ENCODE peak calls at places on chromosomes 2 and 18, in four cellular contexts. One of them, this sample, is unnamed.
A peak's percentile ranks its signal among the peaks of the same experiment; 100 is the strongest.

GRCh38 chr2:120624738-120625446 is 110.8 kb upstream of the GLI2 start:
- DNase-seq in brain microvascular endothelial cell: no peak
- DNase-seq in neural crest cell: no peak
- DNase-seq in pancreas: no peak
- DNase-seq in this sample: no peak

GRCh38 chr2:70947556-70948184 is 12.0 kb downstream of the ATP6V1B1 start:
- DNase-seq in brain microvascular endothelial cell: peak; percentile 68
- DNase-seq in neural crest cell: no peak
- DNase-seq in pancreas: no peak
- DNase-seq in this sample: no peak

GRCh38 chr18:68429809-68430208 is 285.1 kb downstream of the TMX3 start:
- DNase-seq in brain microvascular endothelial cell: no peak
- DNase-seq in neural crest cell: no peak
- DNase-seq in pancreas: no peak
- DNase-seq in this sample: no peak

GRCh38 chr2:101473911-101474751 is 781 bp downstream of the RFX8 start:
- DNase-seq in brain microvascular endothelial cell: peak; percentile 36
- DNase-seq in neural crest cell: peak; percentile 44
- DNase-seq in pancreas: peak; percentile 13
- DNase-seq in this sample: peak; percentile 70

GRCh38 chr2:178194600-178195389 is 483 bp downstream of the OSBPL6 start:
- DNase-seq in brain microvascular endothelial cell: peak; percentile 54
- DNase-seq in neural crest cell: peak; percentile 59
- DNase-seq in pancreas: peak; percentile 40
- DNase-seq in this sample: peak; percentile 74

GRCh38 chr2:68134554-68134953 is 23.1 kb upstream of the PNO1 start:
- DNase-seq in brain microvascular endothelial cell: no peak
- DNase-seq in neural crest cell: no peak
- DNase-seq in pancreas: no peak
- DNase-seq in this sample: no peak

GRCh38 chr2:166957686-166958085 is 69.4 kb downstream of the XIRP2 start:
- DNase-seq in brain microvascular endothelial cell: no peak
- DNase-seq in neural crest cell: no peak
- DNase-seq in pancreas: no peak
- DNase-seq in this sample: no peak

GRCh38 chr2:105691942-105692341 is 52.8 kb upstream of the NCK2 start:
- DNase-seq in brain microvascular endothelial cell: no peak
- DNase-seq in neural crest cell: no peak
- DNase-seq in pancreas: no peak
- DNase-seq in this sample: no peak

GRCh38 chr2:110910404-110910803 is 178.0 kb downstream of the ACOXL start:
- DNase-seq in brain microvascular endothelial cell: no peak
- DNase-seq in neural crest cell: no peak
- DNase-seq in pancreas: no peak
- DNase-seq in this sample: no peak

GRCh38 chr2:43000242-43001054 is 208.1 kb upstream of the HAAO start:
- DNase-seq in brain microvascular endothelial cell: no peak
- DNase-seq in neural crest cell: peak; percentile 61
- DNase-seq in pancreas: no peak
- DNase-seq in this sample: no peak

GRCh38 chr2:1492696-1493095 is 79.4 kb downstream of the TPO start:
- DNase-seq in brain microvascular endothelial cell: no peak
- DNase-seq in neural crest cell: no peak
- DNase-seq in pancreas: no peak
- DNase-seq in this sample: no peak

GRCh38 chr2:204625135-204625534 is 79.9 kb downstream of the PARD3B start:
- DNase-seq in brain microvascular endothelial cell: no peak
- DNase-seq in neural crest cell: no peak
- DNase-seq in pancreas: no peak
- DNase-seq in this sample: no peak

GRCh38 chr2:207600211-207600610 is 25.0 kb downstream of the METTL21A start:
- DNase-seq in brain microvascular endothelial cell: no peak
- DNase-seq in neural crest cell: no peak
- DNase-seq in pancreas: no peak
- DNase-seq in this sample: no peak

GRCh38 chr2:236776695-236777251 is 207.1 kb downstream of the ACKR3 start:
- DNase-seq in brain microvascular endothelial cell: peak; percentile 89
- DNase-seq in neural crest cell: no peak
- DNase-seq in pancreas: no peak
- DNase-seq in this sample: no peak

GRCh38 chr2:236291911-236292310 is 27.7 kb upstream of the ASB18 start:
- DNase-seq in brain microvascular endothelial cell: no peak
- DNase-seq in neural crest cell: no peak
- DNase-seq in pancreas: no peak
- DNase-seq in this sample: no peak

GRCh38 chr2:2919574-2920365 is 457.8 kb downstream of the EIPR1 start:
- DNase-seq in brain microvascular endothelial cell: no peak
- DNase-seq in neural crest cell: no peak
- DNase-seq in pancreas: no peak
- DNase-seq in this sample: no peak

GRCh38 chr2:48278590-48278989 is 251.4 kb upstream of the STON1 start:
- DNase-seq in brain microvascular endothelial cell: peak; percentile 9
- DNase-seq in neural crest cell: no peak
- DNase-seq in pancreas: no peak
- DNase-seq in this sample: no peak

GRCh38 chr2:71895320-71896161 is 252.1 kb downstream of the CYP26B1 start:
- DNase-seq in brain microvascular endothelial cell: no peak
- DNase-seq in neural crest cell: no peak
- DNase-seq in pancreas: no peak
- DNase-seq in this sample: no peak

GRCh38 chr2:234292955-234293228 is 204.0 kb downstream of the ARL4C start:
- DNase-seq in brain microvascular endothelial cell: no peak
- DNase-seq in neural crest cell: no peak
- DNase-seq in pancreas: no peak
- DNase-seq in this sample: no peak

GRCh38 chr2:108869542-108869941 is 83.0 kb downstream of the CCDC138 start:
- DNase-seq in brain microvascular endothelial cell: no peak
- DNase-seq in neural crest cell: no peak
- DNase-seq in pancreas: no peak
- DNase-seq in this sample: no peak

GRCh38 chr2:675051-675450 is 2.2 kb downstream of the TMEM18 start:
- DNase-seq in brain microvascular endothelial cell: no peak
- DNase-seq in neural crest cell: no peak
- DNase-seq in pancreas: no peak
- DNase-seq in this sample: no peak

GRCh38 chr18:46224181-46224775 is 120.1 kb downstream of the HAUS1 start:
- DNase-seq in brain microvascular endothelial cell: no peak
- DNase-seq in neural crest cell: no peak
- DNase-seq in pancreas: no peak
- DNase-seq in this sample: no peak

GRCh38 chr2:68901199-68901515 is 30.0 kb upstream of the BMP10 start:
- DNase-seq in brain microvascular endothelial cell: no peak
- DNase-seq in neural crest cell: no peak
- DNase-seq in pancreas: no peak
- DNase-seq in this sample: no peak

GRCh38 chr2:19648583-19648982 is 253.2 kb downstream of the TTC32 start:
- DNase-seq in brain microvascular endothelial cell: peak; percentile 71
- DNase-seq in neural crest cell: no peak
- DNase-seq in pancreas: no peak
- DNase-seq in this sample: no peak

GRCh38 chr2:1715184-1716012 is 28.9 kb downstream of the PXDN start:
- DNase-seq in brain microvascular endothelial cell: no peak
- DNase-seq in neural crest cell: no peak
- DNase-seq in pancreas: no peak
- DNase-seq in this sample: no peak

GRCh38 chr2:172427256-172427989 is at the start of gene ITGA6:
- DNase-seq in brain microvascular endothelial cell: peak; percentile 30
- DNase-seq in neural crest cell: peak; percentile 80
- DNase-seq in pancreas: peak; percentile 90
- DNase-seq in this sample: peak; percentile 84

GRCh38 chr2:172429351-172429968 is 2.1 kb downstream of the ITGA6 start:
- DNase-seq in brain microvascular endothelial cell: no peak
- DNase-seq in neural crest cell: no peak
- DNase-seq in pancreas: no peak
- DNase-seq in this sample: no peak

GRCh38 chr2:172428841-172429173 is 1.4 kb downstream of the ITGA6 start:
- DNase-seq in brain microvascular endothelial cell: no peak
- DNase-seq in neural crest cell: no peak
- DNase-seq in pancreas: no peak
- DNase-seq in this sample: peak; percentile 10

GRCh38 chr2:172426635-172427255 is 641 bp upstream of the ITGA6 start:
- DNase-seq in brain microvascular endothelial cell: no peak
- DNase-seq in neural crest cell: no peak
- DNase-seq in pancreas: no peak
- DNase-seq in this sample: no peak

DNA sequence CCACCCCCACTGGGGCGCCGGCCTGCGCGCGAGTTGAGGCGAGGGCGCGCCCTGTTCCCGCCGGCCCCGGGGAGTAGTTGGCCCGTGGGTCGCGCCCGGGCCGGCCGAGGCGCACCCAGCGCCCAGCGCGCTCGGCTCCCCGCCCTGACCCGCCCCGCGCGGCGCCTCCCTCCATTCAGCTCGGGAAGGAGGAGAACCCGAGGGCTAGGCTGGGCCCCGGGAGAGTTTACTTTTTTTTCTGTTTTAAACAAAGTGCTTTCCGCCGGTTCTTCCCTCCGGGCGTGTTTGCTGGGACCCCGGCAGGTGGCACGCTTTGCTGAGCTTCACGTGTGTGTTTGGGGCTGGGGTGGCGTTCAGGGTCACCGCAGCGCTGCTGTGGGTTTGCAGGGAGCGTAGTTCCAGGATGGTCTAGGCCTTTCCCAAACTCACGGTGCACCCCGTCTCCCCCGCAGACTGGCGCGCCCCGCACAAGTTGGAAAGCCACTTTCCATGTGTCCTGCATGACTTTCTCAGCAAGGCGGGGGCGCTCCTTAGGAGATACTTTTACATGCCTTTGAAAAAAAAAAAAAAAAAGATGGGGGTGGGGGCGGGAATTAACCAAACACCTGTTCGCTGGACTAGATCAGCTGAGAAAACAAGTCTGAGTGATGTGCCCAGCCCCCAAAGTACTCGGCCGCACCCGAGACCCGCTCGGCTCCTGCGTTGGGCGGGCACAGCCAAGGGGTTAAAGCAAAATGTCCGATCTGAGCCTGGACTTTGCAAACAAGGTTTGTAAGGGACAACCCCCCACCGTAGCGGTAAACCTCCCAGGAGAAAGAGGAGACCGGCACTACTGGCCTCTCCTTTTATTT is 829 bp downstream of the ITGA6 start:
- DNase-seq in brain microvascular endothelial cell: no peak
- DNase-seq in neural crest cell: peak; percentile 29
- DNase-seq in pancreas: peak; percentile 68
- DNase-seq in this sample: peak; percentile 52
- TF ChIP-seq CTCF in brain microvascular endothelial cell: peak; percentile 28
- TF ChIP-seq CTCF in neural crest cell: no peak
- TF ChIP-seq CTCF in pancreas: no peak
- TF ChIP-seq CTCF in this sample: no peak

GRCh38 chr2:133878326-133878725 is 310.1 kb upstream of the NCKAP5 start:
- DNase-seq in brain microvascular endothelial cell: no peak
- DNase-seq in neural crest cell: no peak
- DNase-seq in pancreas: no peak
- DNase-seq in this sample: no peak
- TF ChIP-seq CTCF in brain microvascular endothelial cell: no peak
- TF ChIP-seq CTCF in neural crest cell: no peak
- TF ChIP-seq CTCF in pancreas: no peak
- TF ChIP-seq CTCF in this sample: no peak

DNA sequence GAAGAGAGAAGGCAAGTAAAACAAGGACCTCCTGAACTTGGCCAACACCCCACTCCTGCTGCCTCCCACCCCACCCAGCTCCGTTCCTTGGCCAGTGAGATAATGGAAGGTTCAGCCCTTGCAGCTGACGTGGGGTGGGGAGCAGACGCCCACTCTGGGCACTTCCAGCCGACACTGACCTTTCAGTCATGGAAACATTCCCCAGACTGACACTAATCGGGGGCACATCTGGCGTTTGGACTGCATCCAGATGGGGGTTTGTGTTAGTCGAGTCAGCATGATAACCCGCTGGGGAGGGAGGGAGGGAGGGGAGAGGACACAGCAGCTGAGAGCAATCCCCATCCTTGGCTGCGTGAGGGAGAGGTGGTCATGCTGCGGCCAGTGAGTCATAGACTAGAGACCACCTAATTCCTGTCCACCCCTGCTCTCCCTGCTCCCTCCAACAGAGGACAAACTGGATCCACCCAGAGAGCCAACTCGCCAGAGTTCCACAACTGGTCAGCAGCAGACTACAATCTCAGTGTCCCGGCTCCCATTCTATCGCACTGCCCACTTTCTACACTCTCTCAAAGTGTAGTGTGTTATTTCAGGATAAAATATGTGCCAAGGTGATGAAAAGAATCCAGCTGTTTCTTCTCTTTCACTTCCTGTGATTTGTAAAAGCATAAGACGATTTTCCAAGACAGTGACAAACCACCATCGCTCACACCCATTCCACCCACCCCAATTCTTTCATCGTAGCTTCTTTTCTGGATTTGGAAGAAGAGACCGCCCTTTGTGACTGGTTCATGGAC is 115.4 kb upstream of the PKDCC start:
- DNase-seq in brain microvascular endothelial cell: peak; percentile 92
- DNase-seq in neural crest cell: no peak
- DNase-seq in pancreas: peak; percentile 18
- DNase-seq in this sample: no peak
- TF ChIP-seq CTCF in brain microvascular endothelial cell: peak; percentile 51
- TF ChIP-seq CTCF in neural crest cell: no peak
- TF ChIP-seq CTCF in pancreas: no peak
- TF ChIP-seq CTCF in this sample: no peak

DNA sequence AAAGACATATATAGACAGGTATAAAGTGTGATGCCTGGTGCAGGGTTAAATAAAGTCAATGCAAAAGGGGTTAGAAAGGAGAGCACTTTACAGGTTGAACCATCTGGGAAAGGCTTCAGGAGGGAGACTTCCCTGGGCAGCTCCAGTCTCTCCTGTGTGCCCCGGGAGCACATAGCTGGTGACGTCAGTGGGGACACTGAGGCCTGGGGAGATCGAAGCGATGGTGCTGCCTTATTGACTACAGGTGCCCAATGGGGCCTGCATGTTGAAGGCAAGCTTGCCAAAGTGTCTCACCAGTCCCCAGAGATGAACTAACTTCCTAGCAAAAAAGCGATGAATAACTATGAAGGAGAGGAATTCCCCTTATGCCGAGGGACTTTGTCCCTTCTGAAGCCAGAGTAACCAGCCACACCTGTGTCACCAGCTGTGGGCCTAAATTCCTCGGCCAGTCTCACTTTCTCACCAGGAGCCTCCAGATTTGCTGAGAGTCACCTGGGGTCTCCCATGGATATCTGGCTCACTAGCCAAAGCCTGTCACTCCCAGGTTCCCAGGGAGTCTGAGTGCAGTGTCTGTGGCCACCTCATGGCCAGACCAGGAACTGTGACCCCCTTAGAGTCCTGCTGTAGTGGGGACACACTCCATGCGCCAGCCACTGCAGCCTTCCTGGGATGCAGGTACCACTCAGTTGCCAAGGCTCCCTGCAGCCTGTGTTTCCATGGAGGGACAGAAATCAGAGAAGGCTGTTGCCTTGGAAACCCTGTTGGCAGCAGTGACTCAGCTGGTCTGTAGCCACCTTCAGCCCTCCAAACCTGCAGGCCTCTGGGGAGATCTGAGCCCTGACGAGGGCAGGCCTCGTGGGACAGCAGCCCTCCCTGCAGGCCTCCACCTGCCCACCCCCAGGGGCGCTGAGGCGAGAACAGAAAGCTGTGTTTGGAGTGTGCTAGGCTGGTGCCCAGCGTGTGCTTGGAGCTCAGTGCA is 128.7 kb downstream of the CTIF start:
- DNase-seq in brain microvascular endothelial cell: no peak
- DNase-seq in neural crest cell: no peak
- DNase-seq in pancreas: no peak
- DNase-seq in this sample: no peak
- TF ChIP-seq CTCF in brain microvascular endothelial cell: peak; percentile 72
- TF ChIP-seq CTCF in neural crest cell: peak; percentile 56
- TF ChIP-seq CTCF in pancreas: no peak
- TF ChIP-seq CTCF in this sample: peak; percentile 50

This sample was measured in nephron progenitor cell.